ENCODE peak calls at places on chromosomes 12 and 14, in nine cellular contexts. W, L, Y, Z, U, M, E, V and K are unnamed samples.

GRCh38 chr12:69415471-69416275 is 54.5 kb upstream of the FRS2 start:
- DNase-seq in W (peak; percentile 87), L (peak; percentile 95), Y (peak; percentile 51), Z (peak; percentile 74), U (no peak), M (peak; percentile 63), E (no peak), V (peak; percentile 95), K (peak; percentile 89)

GRCh38 chr12:28771961-28772360 is 377.1 kb upstream of the FAR2 start:
- DNase-seq in W (no peak), L (no peak), Y (no peak), Z (peak; percentile 9), U (no peak), M (no peak), E (no peak), V (no peak), K (no peak)

GRCh38 chr12:112096667-112097066 is 11.9 kb downstream of the NAA25 start:
- DNase-seq in W (no peak), L (peak; percentile 89), Y (no peak), Z (peak; percentile 19), U (no peak), M (no peak), E (no peak), V (peak; percentile 63), K (peak; percentile 62)

GRCh38 chr14:64873506-64874220 is 6.0 kb downstream of the SPTB start:
- DNase-seq in W (no peak), L (peak; percentile 1), Y (no peak), Z (no peak), U (no peak), M (no peak), E (no peak), V (peak; percentile 28), K (no peak)

GRCh38 chr14:99687284-99688209 is 3.4 kb downstream of the CYP46A1 start:
- DNase-seq in W (no peak), L (no peak), Y (no peak), Z (no peak), U (no peak), M (no peak), E (no peak), V (no peak), K (no peak)

GRCh38 chr12:119328111-119328510 is 6.4 kb upstream of the CCDC60 start:
- DNase-seq in W (no peak), L (no peak), Y (no peak), Z (peak; percentile 37), U (no peak), M (no peak), E (no peak), V (no peak), K (no peak)

GRCh38 chr14:37591941-37592287 is 3.1 kb downstream of the FOXA1 start:
- DNase-seq in W (no peak), L (no peak), Y (no peak), Z (peak; percentile 41), U (no peak), M (no peak), E (no peak), V (no peak), K (no peak)

GRCh38 chr14:26925876-26926584 is 328.2 kb upstream of the NOVA1 start:
- DNase-seq in W (no peak), L (no peak), Y (no peak), Z (no peak), U (no peak), M (no peak), E (peak; percentile 56), V (peak; percentile 16), K (peak; percentile 20)

GRCh38 chr12:95182868-95183415 is 34.3 kb downstream of the FGD6 start:
- DNase-seq in W (peak; percentile 36), L (peak; percentile 73), Y (no peak), Z (no peak), U (no peak), M (peak; percentile 40), E (no peak), V (peak; percentile 83), K (peak; percentile 82)

GRCh38 chr12:6211421-6211869 is 11.2 kb downstream of the CD9 start:
- DNase-seq in W (peak; percentile 89), L (peak; percentile 91), Y (no peak), Z (peak; percentile 43), U (no peak), M (no peak), E (no peak), V (no peak), K (peak; percentile 91)

GRCh38 chr12:107351716-107352115 is 258.4 kb upstream of the CRY1 start:
- DNase-seq in W (no peak), L (peak; percentile 36), Y (no peak), Z (no peak), U (no peak), M (no peak), E (no peak), V (no peak), K (no peak)

GRCh38 chr14:28765907-28766504 is 581 bp upstream of the FOXG1 start:
- DNase-seq in W (no peak), L (no peak), Y (no peak), Z (peak; percentile 25), U (no peak), M (no peak), E (peak; percentile 37), V (no peak), K (peak; percentile 52)
- H3K4me3 ChIP-seq in W (peak overlapping the region; percentile 59), L (peak overlapping the region; percentile 18), Y (peak overlapping the region; percentile 19), Z (peak overlapping the region; percentile 1), U (peak overlapping the region; percentile 41), M (peak overlapping the region; percentile 6), E (peak overlapping the region; percentile 32), V (peak overlapping the region; percentile 4), K (peak overlapping the region; percentile 42)

GRCh38 chr12:46675736-46676135 is 150.1 kb downstream of the SLC38A4 start:
- DNase-seq in W (peak; percentile 24), L (peak; percentile 44), Y (no peak), Z (peak; percentile 50), U (no peak), M (peak; percentile 35), E (peak; percentile 47), V (peak; percentile 67), K (peak; percentile 52)
- TF ChIP-seq CTCF in W (peak; percentile 42), L (peak; percentile 64), Y (peak; percentile 55), Z (peak; percentile 64), U (peak; percentile 79), M (peak; percentile 68), E (peak; percentile 67), V (peak; percentile 62), K (peak; percentile 49)

GRCh38 chr14:22532345-22533056 is 56.5 kb downstream of the DAD1 start:
- DNase-seq in W (no peak), L (peak; percentile 49), Y (no peak), Z (no peak), U (no peak), M (no peak), E (no peak), V (peak; percentile 58), K (peak; percentile 47)
- H3K4me3 ChIP-seq in W (no peak overlapping the region), L (no peak overlapping the region), Y (no peak overlapping the region), Z (no peak overlapping the region), U (no peak overlapping the region), M (no peak overlapping the region), E (no peak overlapping the region), V (no peak overlapping the region), K (no peak overlapping the region)

GRCh38 chr12:126617312-126617711 is 1552.1 kb downstream of the AACS start:
- DNase-seq in W (no peak), L (no peak), Y (no peak), Z (no peak), U (no peak), M (peak; percentile 20), E (no peak), V (no peak), K (no peak)
- TF ChIP-seq CTCF in W (peak; percentile 10), L (no peak), Y (no peak), Z (peak; percentile 27), U (peak; percentile 30), M (no peak), E (peak; percentile 20), V (no peak), K (peak; percentile 30)